ENCODE peak calls at places on chromosome 9, in ten cellular contexts. E is NCI-H1417; U is HS-5; Q is AG09309; I is naive thymus-derived CD8-positive, alpha-beta T cell; B is ELR; A is dermis microvascular lymphatic vessel endothelial cell; F is upper lobe of right lung; D is Caki2; P is AG10803. V is an unnamed sample.

GRCh38 chr9:94632736-94633135 is 6.6 kb downstream of the FBP1 start:
- DNase-seq in B (no peak), F (no peak), E (no peak), I (no peak), U (no peak), P (peak), D (no peak), Q (no peak), A (no peak), V (no peak)

GRCh38 chr9:135489188-135489918 is 9.8 kb downstream of the PPP1R26 start:
- DNase-seq in I (no peak), A (no peak), D (no peak), Q (no peak), B (no peak), E (no peak), F (no peak), U (no peak), P (no peak), V (no peak)

GRCh38 chr9:77224750-77225312 is 47.5 kb downstream of the VPS13A start:
- DNase-seq in E (no peak), Q (peak), U (peak), I (no peak), A (no peak), D (no peak), P (peak), F (no peak), B (peak), V (peak)

GRCh38 chr9:91775011-91775707 is 174.9 kb downstream of the ROR2 start:
- DNase-seq in P (peak), I (peak), Q (no peak), B (peak), F (no peak), A (peak), E (peak), D (peak), U (no peak), V (peak)

GRCh38 chr9:13707635-13708410 is 428.3 kb upstream of the MPDZ start:
- DNase-seq in B (no peak), F (no peak), U (no peak), A (peak), Q (no peak), I (no peak), D (no peak), E (no peak), P (no peak), V (no peak)

GRCh38 chr9:130191749-130192120 is 19.5 kb downstream of the NCS1 start:
- DNase-seq in A (no peak), I (no peak), E (no peak), Q (no peak), P (no peak), B (no peak), U (no peak), D (no peak), F (no peak), V (no peak)

GRCh38 chr9:100020121-100020780 is 78.5 kb downstream of the ERP44 start:
- DNase-seq in P (peak), Q (peak), I (no peak), A (no peak), B (peak), U (no peak), E (no peak), D (no peak), F (no peak), V (no peak)

GRCh38 chr9:114805670-114806551 is at the start of gene TNFSF15:
- DNase-seq in Q (no peak), P (no peak), B (peak), D (peak), I (peak), F (peak), U (no peak), A (no peak), E (peak), V (peak)

GRCh38 chr9:624935-625505 is 216.5 kb upstream of the DMRT1 start:
- DNase-seq in B (no peak), A (no peak), F (no peak), Q (no peak), I (no peak), U (no peak), E (no peak), D (no peak), P (no peak), V (no peak)

GRCh38 chr9:127078336-127078735 is 44.1 kb downstream of the ANGPTL2 start:
- DNase-seq in U (no peak), I (no peak), B (no peak), E (no peak), D (no peak), Q (no peak), F (no peak), P (no peak), A (no peak), V (no peak)

GRCh38 chr9:11946521-11946920 is 746.7 kb upstream of the TYRP1 start:
- DNase-seq in B (no peak), D (no peak), I (no peak), A (no peak), F (no peak), Q (no peak), U (peak), E (no peak), P (peak), V (no peak)

GRCh38 chr9:72665421-72665820 is 144.0 kb downstream of the TMC1 start:
- DNase-seq in I (no peak), P (peak), F (no peak), U (peak), D (no peak), B (peak), A (no peak), Q (peak), E (no peak), V (no peak)

GRCh38 chr9:131870156-131870555 is 130.3 kb upstream of the RAPGEF1 start:
- DNase-seq in D (no peak), P (no peak), U (no peak), E (no peak), A (no peak), I (no peak), Q (no peak), F (no peak), B (no peak), V (no peak)

GRCh38 chr9:79325501-79325900 is 246.3 kb upstream of the TLE4 start:
- DNase-seq in E (no peak), I (no peak), P (peak), D (peak), Q (no peak), U (no peak), F (no peak), B (peak), A (no peak), V (no peak)

GRCh38 chr9:761155-761792 is 80.2 kb upstream of the DMRT1 start:
- DNase-seq in I (no peak), Q (no peak), E (no peak), B (no peak), A (peak), D (no peak), U (no peak), P (no peak), F (no peak), V (peak)

GRCh38 chr9:133880851-133881634 is 111.1 kb downstream of the VAV2 start:
- DNase-seq in D (no peak), I (no peak), F (no peak), B (no peak), P (no peak), U (no peak), Q (no peak), A (no peak), E (no peak), V (no peak)

GRCh38 chr9:34451545-34451944 is 6.8 kb downstream of the FAM219A start:
- DNase-seq in B (peak), P (no peak), A (no peak), D (no peak), E (no peak), Q (no peak), F (no peak), U (no peak), I (no peak), V (no peak)

GRCh38 chr9:3909966-3910650 is 384.3 kb upstream of the RFX3 start:
- DNase-seq in E (no peak), P (peak), D (no peak), F (no peak), I (no peak), U (no peak), B (peak), A (no peak), Q (no peak), V (no peak)